ENCODE peak calls at places on chromosome 14, in four cellular contexts. S, K, I and W are unnamed samples.

GRCh38 chr14:49677643-49678042 is 10.4 kb downstream of the POLE2 start:
- DNase-seq in S (no peak), K (no peak), I (no peak), W (no peak)

GRCh38 chr14:75558440-75558839 is 20.0 kb upstream of the FLVCR2 start:
- DNase-seq in S (peak; percentile 16), K (no peak), I (no peak), W (no peak)

GRCh38 chr14:51260225-51260624 is 20.2 kb downstream of the TMX1 start:
- DNase-seq in S (no peak), K (no peak), I (no peak), W (no peak)

GRCh38 chr14:23033801-23034497 is 751 bp downstream of the PSMB5 start:
- DNase-seq in S (no peak), K (no peak), I (no peak), W (no peak)

GRCh38 chr14:99157676-99158075 is 114.3 kb downstream of the BCL11B start:
- DNase-seq in S (no peak), K (no peak), I (no peak), W (no peak)

GRCh38 chr14:104864267-104865068 is 600 bp upstream of the CEP170B start:
- DNase-seq in S (no peak), K (no peak), I (no peak), W (no peak)

GRCh38 chr14:41548666-41549065 is 58.0 kb upstream of the LRFN5 start:
- DNase-seq in S (peak; percentile 52), K (no peak), I (no peak), W (peak; percentile 19)

GRCh38 chr14:94543450-94544123 is 17.7 kb upstream of the SERPINA4 start:
- DNase-seq in S (no peak), K (no peak), I (no peak), W (no peak)

GRCh38 chr14:23910081-23910875 is 43.3 kb upstream of the DHRS4 start:
- DNase-seq in S (peak; percentile 46), K (no peak), I (peak; percentile 35), W (peak; percentile 9)

GRCh38 chr14:93759781-93760307 is 28.4 kb downstream of the PRIMA1 start:
- DNase-seq in S (no peak), K (no peak), I (no peak), W (no peak)

GRCh38 chr14:24849471-24849870 is 200.5 kb downstream of the STXBP6 start:
- DNase-seq in S (peak; percentile 61), K (no peak), I (peak; percentile 71), W (no peak)

GRCh38 chr14:33692762-33693161 is 258.1 kb downstream of the EGLN3 start:
- DNase-seq in S (peak; percentile 86), K (no peak), I (peak; percentile 68), W (peak; percentile 97)

GRCh38 chr14:77027538-77028383 is 747 bp downstream of the IRF2BPL start:
- DNase-seq in S (no peak), K (peak; percentile 36), I (peak; percentile 79), W (peak; percentile 65)

GRCh38 chr14:24843494-24843893 is 206.5 kb downstream of the STXBP6 start:
- DNase-seq in S (no peak), K (no peak), I (no peak), W (no peak)

GRCh38 chr14:79581912-79582576 is 629.3 kb downstream of the DIO2 start:
- DNase-seq in S (peak; percentile 28), K (no peak), I (no peak), W (peak; percentile 54)

GRCh38 chr14:53874704-53875103 is 81.9 kb downstream of the BMP4 start:
- DNase-seq in S (no peak), K (no peak), I (no peak), W (no peak)

GRCh38 chr14:101409006-101409543 is 152.2 kb upstream of the DIO3 start:
- DNase-seq in S (no peak), K (no peak), I (no peak), W (no peak)

GRCh38 chr14:101521306-101521935 is 39.9 kb upstream of the DIO3 start:
- DNase-seq in S (no peak), K (no peak), I (no peak), W (no peak)

GRCh38 chr14:72420749-72421452 is 473.0 kb downstream of the DPF3 start:
- DNase-seq in S (peak; percentile 60), K (peak; percentile 20), I (peak; percentile 16), W (peak; percentile 29)

GRCh38 chr14:92531151-92531873 is 17.7 kb downstream of the RIN3 start:
- DNase-seq in S (no peak), K (no peak), I (no peak), W (no peak)

GRCh38 chr14:34911209-34912150 is 36.3 kb upstream of the BAZ1A start:
- DNase-seq in S (peak; percentile 45), K (no peak), I (no peak), W (peak; percentile 77)

GRCh38 chr14:68768316-68768715 is 24.6 kb downstream of the ZFP36L1 start:
- DNase-seq in S (no peak), K (no peak), I (no peak), W (no peak)

GRCh38 chr14:99701260-99701659 is 17.2 kb downstream of the CYP46A1 start:
- DNase-seq in S (no peak), K (no peak), I (no peak), W (no peak)

GRCh38 chr14:98943907-98944306 is 328.1 kb downstream of the BCL11B start:
- DNase-seq in S (no peak), K (no peak), I (no peak), W (no peak)

GRCh38 chr14:101029668-101030290 is 126.3 kb upstream of the RTL1 start:
- DNase-seq in S (no peak), K (no peak), I (no peak), W (no peak)

GRCh38 chr14:69880051-69880487 is 853 bp downstream of the SMOC1 start:
- DNase-seq in S (peak; percentile 29), K (no peak), I (no peak), W (no peak)

GRCh38 chr14:23569443-23570151 is 2.0 kb upstream of the AP1G2 start:
- DNase-seq in S (no peak), K (no peak), I (no peak), W (no peak)

GRCh38 chr14:26597136-26598080 is at the start of gene NOVA1:
- DNase-seq in S (peak; percentile 18), K (no peak), I (no peak), W (peak; percentile 18)

GRCh38 chr14:106657460-106657859 is 1131.1 kb downstream of the TMEM121 start:
- DNase-seq in S (no peak), K (peak; percentile 45), I (no peak), W (no peak)

GRCh38 chr14:100587763-100588411 is 670 bp upstream of the BEGAIN start:
- DNase-seq in S (peak; percentile 53), K (no peak), I (no peak), W (no peak)

GRCh38 chr14:104600141-104600643 is 4.4 kb downstream of the TMEM179 start:
- DNase-seq in S (no peak), K (no peak), I (no peak), W (no peak)

GRCh38 chr14:68659021-68659931 is 133.6 kb downstream of the ZFP36L1 start:
- DNase-seq in S (peak; percentile 51), K (no peak), I (no peak), W (no peak)

GRCh38 chr14:85599939-85600338 is 70.0 kb downstream of the FLRT2 start:
- DNase-seq in S (peak; percentile 62), K (no peak), I (peak; percentile 68), W (peak; percentile 74)

GRCh38 chr14:96805906-96806305 is 8.7 kb downstream of the VRK1 start:
- DNase-seq in S (no peak), K (no peak), I (no peak), W (no peak)

GRCh38 chr14:74401504-74402241 is 24.3 kb downstream of the SYNDIG1L start:
- DNase-seq in S (no peak), K (peak; percentile 16), I (no peak), W (no peak)

GRCh38 chr14:94129111-94129757 is at the start of gene IFI27L2:
- DNase-seq in S (peak; percentile 82), K (peak; percentile 30), I (peak; percentile 81), W (peak; percentile 74)

GRCh38 chr14:32913725-32914124 is 25.0 kb upstream of the NPAS3 start:
- DNase-seq in S (peak; percentile 5), K (no peak), I (no peak), W (peak; percentile 50)

GRCh38 chr14:26377150-26377549 is 220.7 kb downstream of the NOVA1 start:
- DNase-seq in S (no peak), K (no peak), I (no peak), W (no peak)

GRCh38 chr14:47278233-47278842 is 397.1 kb downstream of the MDGA2 start:
- DNase-seq in S (peak; percentile 40), K (no peak), I (no peak), W (peak; percentile 8)

GRCh38 chr14:32657081-32657480 is 281.6 kb upstream of the NPAS3 start:
- DNase-seq in S (peak; percentile 92), K (no peak), I (peak; percentile 84), W (peak; percentile 63)